ENCODE peak calls at places on chromosomes 1 and 21, in seven cellular contexts. One of them, this sample, is unnamed.
A peak's percentile ranks its signal among the peaks of the same experiment; 100 is the strongest.

GRCh38 chr1:234750922-234751595 is 141.1 kb upstream of the IRF2BP2 start:
- DNase-seq in hepatocyte: peak; percentile 58
- DNase-seq in GM23248: no peak
- DNase-seq in HCT116: no peak
- DNase-seq in fibroblast of lung: no peak
- DNase-seq in neural progenitor cell: peak; percentile 28
- DNase-seq in PC-9: no peak
- DNase-seq in this sample: no peak

GRCh38 chr1:200971428-200971903 is 52.0 kb downstream of the KIF21B start:
- DNase-seq in hepatocyte: no peak
- DNase-seq in GM23248: no peak
- DNase-seq in HCT116: no peak
- DNase-seq in fibroblast of lung: no peak
- DNase-seq in neural progenitor cell: no peak
- DNase-seq in PC-9: no peak
- DNase-seq in this sample: no peak

GRCh38 chr1:39023140-39023539 is 3.0 kb upstream of the NDUFS5 start:
- DNase-seq in hepatocyte: no peak
- DNase-seq in GM23248: no peak
- DNase-seq in HCT116: no peak
- DNase-seq in fibroblast of lung: no peak
- DNase-seq in neural progenitor cell: no peak
- DNase-seq in PC-9: no peak
- DNase-seq in this sample: no peak

GRCh38 chr1:193283026-193283425 is 96.6 kb upstream of the B3GALT2 start:
- DNase-seq in hepatocyte: no peak
- DNase-seq in GM23248: peak; percentile 47
- DNase-seq in HCT116: no peak
- DNase-seq in fibroblast of lung: peak; percentile 65
- DNase-seq in neural progenitor cell: no peak
- DNase-seq in PC-9: no peak
- DNase-seq in this sample: peak; percentile 50

GRCh38 chr1:79811173-79811572 is 804.6 kb upstream of the ADGRL4 start:
- DNase-seq in hepatocyte: no peak
- DNase-seq in GM23248: peak; percentile 89
- DNase-seq in HCT116: no peak
- DNase-seq in fibroblast of lung: peak; percentile 94
- DNase-seq in neural progenitor cell: no peak
- DNase-seq in PC-9: no peak
- DNase-seq in this sample: no peak

GRCh38 chr21:41975391-41976272 is 21.8 kb upstream of the C2CD2 start:
- DNase-seq in hepatocyte: no peak
- DNase-seq in GM23248: peak; percentile 6
- DNase-seq in HCT116: no peak
- DNase-seq in fibroblast of lung: no peak
- DNase-seq in neural progenitor cell: peak; percentile 39
- DNase-seq in PC-9: no peak
- DNase-seq in this sample: peak; percentile 22

GRCh38 chr1:41541592-41541952 is 57.1 kb upstream of the EDN2 start:
- DNase-seq in hepatocyte: no peak
- DNase-seq in GM23248: no peak
- DNase-seq in HCT116: no peak
- DNase-seq in fibroblast of lung: no peak
- DNase-seq in neural progenitor cell: no peak
- DNase-seq in PC-9: no peak
- DNase-seq in this sample: no peak

GRCh38 chr1:155208656-155209372 is at the start of gene MTX1:
- DNase-seq in hepatocyte: peak; percentile 96
- DNase-seq in GM23248: peak; percentile 94
- DNase-seq in HCT116: no peak
- DNase-seq in fibroblast of lung: peak; percentile 81
- DNase-seq in neural progenitor cell: peak; percentile 96
- DNase-seq in PC-9: peak; percentile 85
- DNase-seq in this sample: peak; percentile 96

GRCh38 chr1:149849947-149850360 is 49.4 kb upstream of the BOLA1 start:
- DNase-seq in hepatocyte: peak; percentile 7
- DNase-seq in GM23248: peak; percentile 36
- DNase-seq in HCT116: no peak
- DNase-seq in fibroblast of lung: peak; percentile 14
- DNase-seq in neural progenitor cell: peak; percentile 24
- DNase-seq in PC-9: no peak
- DNase-seq in this sample: peak; percentile 5

GRCh38 chr1:116824631-116825399 is 70.6 kb downstream of the CD2 start:
- DNase-seq in hepatocyte: no peak
- DNase-seq in GM23248: peak; percentile 17
- DNase-seq in HCT116: no peak
- DNase-seq in fibroblast of lung: peak; percentile 29
- DNase-seq in neural progenitor cell: no peak
- DNase-seq in PC-9: no peak
- DNase-seq in this sample: peak; percentile 25

GRCh38 chr1:150102986-150103385 is 35.4 kb downstream of the VPS45 start:
- DNase-seq in hepatocyte: no peak
- DNase-seq in GM23248: no peak
- DNase-seq in HCT116: no peak
- DNase-seq in fibroblast of lung: no peak
- DNase-seq in neural progenitor cell: no peak
- DNase-seq in PC-9: no peak
- DNase-seq in this sample: no peak

GRCh38 chr1:201551877-201552731 is 13.2 kb downstream of the NAV1 start:
- DNase-seq in hepatocyte: no peak
- DNase-seq in GM23248: peak; percentile 94
- DNase-seq in HCT116: peak; percentile 58
- DNase-seq in fibroblast of lung: peak; percentile 92
- DNase-seq in neural progenitor cell: no peak
- DNase-seq in PC-9: peak; percentile 55
- DNase-seq in this sample: no peak

GRCh38 chr1:180131510-180131909 is 23.2 kb upstream of the QSOX1 start:
- DNase-seq in hepatocyte: peak; percentile 55
- DNase-seq in GM23248: peak; percentile 91
- DNase-seq in HCT116: no peak
- DNase-seq in fibroblast of lung: peak; percentile 86
- DNase-seq in neural progenitor cell: no peak
- DNase-seq in PC-9: no peak
- DNase-seq in this sample: no peak

GRCh38 chr1:17822741-17823426 is 67.8 kb downstream of the ACTL8 start:
- DNase-seq in hepatocyte: no peak
- DNase-seq in GM23248: no peak
- DNase-seq in HCT116: no peak
- DNase-seq in fibroblast of lung: no peak
- DNase-seq in neural progenitor cell: no peak
- DNase-seq in PC-9: no peak
- DNase-seq in this sample: no peak

GRCh38 chr1:214018605-214019268 is 31.0 kb downstream of the PROX1 start:
- DNase-seq in hepatocyte: no peak
- DNase-seq in GM23248: no peak
- DNase-seq in HCT116: no peak
- DNase-seq in fibroblast of lung: no peak
- DNase-seq in neural progenitor cell: peak; percentile 38
- DNase-seq in PC-9: no peak
- DNase-seq in this sample: no peak

GRCh38 chr1:180927348-180927747 is 14.7 kb downstream of the KIAA1614 start:
- DNase-seq in hepatocyte: no peak
- DNase-seq in GM23248: no peak
- DNase-seq in HCT116: no peak
- DNase-seq in fibroblast of lung: no peak
- DNase-seq in neural progenitor cell: no peak
- DNase-seq in PC-9: no peak
- DNase-seq in this sample: no peak

GRCh38 chr1:224786533-224787249 is 142.8 kb upstream of the DNAH14 start:
- DNase-seq in hepatocyte: no peak
- DNase-seq in GM23248: peak; percentile 42
- DNase-seq in HCT116: no peak
- DNase-seq in fibroblast of lung: peak; percentile 60
- DNase-seq in neural progenitor cell: no peak
- DNase-seq in PC-9: no peak
- DNase-seq in this sample: no peak

GRCh38 chr1:47351305-47351704 is 17.7 kb downstream of the CMPK1 start:
- DNase-seq in hepatocyte: no peak
- DNase-seq in GM23248: peak; percentile 49
- DNase-seq in HCT116: no peak
- DNase-seq in fibroblast of lung: peak; percentile 55
- DNase-seq in neural progenitor cell: no peak
- DNase-seq in PC-9: no peak
- DNase-seq in this sample: no peak

GRCh38 chr1:117093091-117093534 is 28.4 kb downstream of the TRIM45 start:
- DNase-seq in hepatocyte: peak; percentile 74
- DNase-seq in GM23248: peak; percentile 98
- DNase-seq in HCT116: no peak
- DNase-seq in fibroblast of lung: peak; percentile 100
- DNase-seq in neural progenitor cell: peak; percentile 19
- DNase-seq in PC-9: peak; percentile 62
- DNase-seq in this sample: peak; percentile 69

GRCh38 chr1:92951141-92951582 is 10.1 kb downstream of the DIPK1A start:
- DNase-seq in hepatocyte: peak; percentile 17
- DNase-seq in GM23248: peak; percentile 93
- DNase-seq in HCT116: peak; percentile 26
- DNase-seq in fibroblast of lung: peak; percentile 83
- DNase-seq in neural progenitor cell: no peak
- DNase-seq in PC-9: peak; percentile 22
- DNase-seq in this sample: no peak

GRCh38 chr1:8090241-8090702 is 64.2 kb upstream of the ERRFI1 start:
- DNase-seq in hepatocyte: peak; percentile 18
- DNase-seq in GM23248: peak; percentile 95
- DNase-seq in HCT116: no peak
- DNase-seq in fibroblast of lung: peak; percentile 99
- DNase-seq in neural progenitor cell: no peak
- DNase-seq in PC-9: no peak
- DNase-seq in this sample: no peak

GRCh38 chr1:3054474-3054873 is 14.5 kb upstream of the PRDM16 start:
- DNase-seq in hepatocyte: no peak
- DNase-seq in GM23248: no peak
- DNase-seq in HCT116: no peak
- DNase-seq in fibroblast of lung: no peak
- DNase-seq in neural progenitor cell: no peak
- DNase-seq in PC-9: no peak
- DNase-seq in this sample: no peak
- H3K79me2 ChIP-seq in hepatocyte: no peaks in the 10 kb centered on the region
- H3K79me2 ChIP-seq in GM23248: no peaks in the 10 kb centered on the region
- H3K79me2 ChIP-seq in HCT116: no peaks in the 10 kb centered on the region
- H3K79me2 ChIP-seq in fibroblast of lung: no peaks in the 10 kb centered on the region
- H3K79me2 ChIP-seq in neural progenitor cell: no peaks in the 10 kb centered on the region
- H3K79me2 ChIP-seq in PC-9: no peaks in the 10 kb centered on the region
- H3K79me2 ChIP-seq in this sample: no peaks in the 10 kb centered on the region

DNA sequence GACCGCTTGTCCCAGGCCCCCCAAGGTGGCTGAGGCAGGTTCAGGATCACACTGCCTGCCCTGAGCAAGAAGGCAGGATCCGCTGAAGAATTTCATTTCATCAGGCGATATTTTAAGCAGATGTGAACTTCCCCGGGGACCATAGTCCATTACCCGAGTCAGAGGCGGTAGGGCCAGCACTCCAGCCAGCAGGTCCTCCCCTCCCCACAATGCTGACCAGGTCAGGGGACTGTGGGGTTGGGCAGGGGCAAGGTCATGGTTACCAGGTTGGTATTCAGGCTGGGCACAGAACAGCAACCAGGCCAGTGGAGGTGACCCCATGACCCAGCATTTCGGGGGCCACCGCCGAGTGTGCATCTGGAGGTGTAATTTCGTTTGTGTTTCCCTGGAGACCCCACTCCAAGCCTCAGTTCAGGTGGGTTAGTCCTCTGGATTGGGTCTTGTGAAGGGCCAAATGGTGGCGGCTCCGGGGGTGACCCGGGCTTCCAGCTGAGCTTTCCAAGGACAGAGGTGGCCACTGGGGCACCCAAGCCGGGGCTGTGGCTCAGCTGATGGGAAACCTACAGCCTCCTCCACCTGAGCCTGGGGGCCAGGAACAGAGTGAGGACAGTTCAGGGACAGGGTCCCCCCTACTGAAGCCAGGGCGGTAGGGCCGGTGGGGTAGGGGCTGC is 2.6 kb downstream of the PRDM16 start:
- DNase-seq in hepatocyte: no peak
- DNase-seq in GM23248: no peak
- DNase-seq in HCT116: no peak
- DNase-seq in fibroblast of lung: no peak
- DNase-seq in neural progenitor cell: no peak
- DNase-seq in PC-9: no peak
- DNase-seq in this sample: no peak
- TF ChIP-seq EZH2 in hepatocyte: no peak
- TF ChIP-seq EZH2 in GM23248: no peak
- TF ChIP-seq EZH2 in HCT116: no peak
- TF ChIP-seq EZH2 in fibroblast of lung: no peak
- TF ChIP-seq EZH2 in neural progenitor cell: no peak
- TF ChIP-seq EZH2 in PC-9: no peak
- TF ChIP-seq EZH2 in this sample: peak; percentile 81

DNA sequence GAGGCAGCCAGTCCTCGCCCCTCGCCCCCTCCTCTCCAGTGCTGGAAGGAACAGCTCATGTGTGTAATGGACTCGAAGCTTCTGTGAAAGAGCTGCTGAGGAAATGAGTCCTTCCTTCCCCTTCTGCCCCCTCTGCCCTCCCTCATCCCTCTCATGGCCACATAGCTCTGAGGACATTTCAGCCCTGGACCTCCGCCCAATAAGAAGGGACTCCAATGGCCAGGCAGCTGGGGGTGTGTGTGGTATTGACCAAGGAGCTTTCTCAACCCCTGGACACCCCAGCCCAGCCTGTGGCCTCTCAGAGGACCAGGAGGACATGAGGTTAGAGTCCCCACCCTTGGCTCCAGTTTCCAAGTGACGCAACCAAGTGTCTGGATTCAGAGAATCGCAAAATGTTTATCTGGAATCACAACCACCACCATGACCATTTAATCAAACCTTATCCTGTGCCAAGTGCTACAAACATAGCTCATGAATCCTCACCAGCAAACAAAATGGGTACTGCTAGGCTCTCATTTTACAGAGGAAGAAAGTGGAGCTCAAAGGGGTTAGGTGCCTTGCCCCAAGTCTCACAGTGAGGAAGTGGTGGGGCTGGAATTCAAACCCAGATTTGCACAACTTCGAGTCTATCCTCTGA is 47.8 kb upstream of the ECE1 start:
- DNase-seq in hepatocyte: peak; percentile 53
- DNase-seq in GM23248: peak; percentile 79
- DNase-seq in HCT116: no peak
- DNase-seq in fibroblast of lung: peak; percentile 76
- DNase-seq in neural progenitor cell: no peak
- DNase-seq in PC-9: peak; percentile 66
- DNase-seq in this sample: no peak
- H3K79me2 ChIP-seq in hepatocyte: peaks cover 97% of the 10 kb centered on the region
- H3K79me2 ChIP-seq in GM23248: peaks cover 86% of the 10 kb centered on the region
- H3K79me2 ChIP-seq in HCT116: peaks cover 88% of the 10 kb centered on the region
- H3K79me2 ChIP-seq in fibroblast of lung: peaks cover 78% of the 10 kb centered on the region
- H3K79me2 ChIP-seq in neural progenitor cell: no peaks in the 10 kb centered on the region
- H3K79me2 ChIP-seq in PC-9: peaks cover 63% of the 10 kb centered on the region
- H3K79me2 ChIP-seq in this sample: peaks cover 43% of the 10 kb centered on the region

DNA sequence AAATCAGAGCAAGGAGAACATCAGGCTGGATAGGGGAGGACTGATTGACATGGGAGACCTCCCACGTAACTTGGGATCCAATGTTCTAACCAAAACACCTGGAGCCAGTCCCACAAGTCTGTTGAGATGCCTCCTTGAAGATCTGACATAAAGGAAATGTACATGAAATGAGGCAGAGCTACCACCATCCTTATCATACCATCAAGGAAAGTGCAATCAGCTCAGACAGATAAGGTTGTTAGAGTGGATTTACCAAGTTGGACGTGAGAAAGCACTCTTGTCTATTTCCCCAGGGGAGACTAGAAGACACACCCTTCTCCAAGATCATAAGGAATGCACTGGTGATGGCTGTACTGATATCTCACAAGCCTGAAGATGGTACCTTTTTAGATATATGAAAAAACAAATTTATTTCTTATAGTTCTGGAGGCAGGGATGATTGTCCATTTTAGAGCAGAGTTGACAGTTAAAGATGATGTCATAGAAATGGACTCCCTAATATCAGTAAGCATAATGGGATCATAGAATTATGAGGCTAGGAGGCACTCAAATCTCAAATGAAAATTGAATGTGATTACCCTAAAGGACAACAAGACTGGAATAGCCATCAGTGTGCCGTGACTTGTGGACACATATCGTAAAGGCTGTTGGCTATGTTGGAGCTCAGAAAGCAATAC is 129.1 kb upstream of the RAB4A start:
- DNase-seq in hepatocyte: no peak
- DNase-seq in GM23248: no peak
- DNase-seq in HCT116: no peak
- DNase-seq in fibroblast of lung: no peak
- DNase-seq in neural progenitor cell: no peak
- DNase-seq in PC-9: no peak
- DNase-seq in this sample: no peak
- TF ChIP-seq EZH2 in hepatocyte: no peak
- TF ChIP-seq EZH2 in GM23248: no peak
- TF ChIP-seq EZH2 in HCT116: no peak
- TF ChIP-seq EZH2 in fibroblast of lung: no peak
- TF ChIP-seq EZH2 in neural progenitor cell: no peak
- TF ChIP-seq EZH2 in PC-9: no peak
- TF ChIP-seq EZH2 in this sample: no peak